ENCODE peak calls at places on chromosomes 13 and 19, in four cellular contexts. Z, I, S and C are unnamed samples.

GRCh38 chr19:58401825-58402433 is 6.5 kb downstream of the RNF225 start:
- DNase-seq in Z (no peak), I (no peak), S (no peak), C (no peak)

GRCh38 chr13:109130093-109130835 is 500.9 kb downstream of the MYO16 start:
- DNase-seq in Z (no peak), I (no peak), S (no peak), C (no peak)

GRCh38 chr13:39363393-39363792 is 239.6 kb downstream of the LHFPL6 start:
- DNase-seq in Z (no peak), I (no peak), S (no peak), C (no peak)

GRCh38 chr13:74077847-74078246 is 56.4 kb downstream of the KLF12 start:
- DNase-seq in Z (no peak), I (no peak), S (no peak), C (no peak)

GRCh38 chr19:33502991-33503790 is 18.4 kb downstream of the PEPD start:
- DNase-seq in Z (no peak), I (no peak), S (no peak), C (no peak)

GRCh38 chr19:28502879-28503734 is 709.8 kb downstream of the UQCRFS1 start:
- DNase-seq in Z (no peak), I (no peak), S (no peak), C (no peak)

GRCh38 chr19:41421314-41421713 is 5.9 kb downstream of the B3GNT8 start:
- DNase-seq in Z (no peak), I (no peak), S (no peak), C (no peak)

GRCh38 chr13:49292742-49293498 is 45.2 kb downstream of the CDADC1 start:
- DNase-seq in Z (no peak), I (no peak), S (no peak), C (peak)

GRCh38 chr13:28313579-28313978 is 175.2 kb downstream of the PAN3 start:
- DNase-seq in Z (peak), I (no peak), S (no peak), C (no peak)

GRCh38 chr19:33282036-33282686 is 20.2 kb downstream of the CEBPA start:
- DNase-seq in Z (no peak), I (no peak), S (no peak), C (no peak)

GRCh38 chr13:19958119-19959111 is at the start of gene ZMYM2:
- DNase-seq in Z (peak), I (peak), S (peak), C (peak)
- TF ChIP-seq CTCF in Z (no peak), I (no peak), S (no peak), C (no peak)

GRCh38 chr19:11890634-11891033 is 3.1 kb downstream of the ZNF69 start:
- DNase-seq in Z (no peak), I (no peak), S (no peak), C (no peak)

GRCh38 chr19:11887247-11887617 is 350 bp upstream of the ZNF69 start:
- DNase-seq in Z (peak), I (no peak), S (no peak), C (no peak)

GRCh38 chr19:11887618-11888531 is at the start of gene ZNF69:
- DNase-seq in Z (peak), I (peak), S (no peak), C (peak)
- TF ChIP-seq CTCF in Z (no peak), I (no peak), S (peak), C (no peak)

DNA sequence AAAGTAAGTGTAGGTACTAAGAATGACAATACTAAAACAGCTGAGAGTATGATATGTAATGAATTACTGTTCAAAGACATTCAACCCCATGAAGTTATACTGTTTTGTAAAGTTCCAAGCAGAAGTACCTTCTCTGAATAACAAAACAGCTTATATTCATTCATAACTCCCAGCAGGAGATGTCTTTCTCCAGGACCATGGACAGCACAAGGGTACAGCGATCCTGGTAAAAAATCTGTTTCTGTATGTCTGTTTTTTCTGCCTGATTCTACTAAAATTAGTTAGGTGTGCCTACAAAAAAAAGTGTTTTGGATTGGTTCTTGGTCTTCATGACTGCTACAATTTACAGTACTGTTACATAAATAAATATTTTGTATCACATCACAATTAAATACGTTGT is 172.5 kb upstream of the SLITRK5 start:
- DNase-seq in Z (no peak), I (no peak), S (no peak), C (no peak)
- TF ChIP-seq CTCF in Z (no peak), I (no peak), S (no peak), C (no peak)

GRCh38 chr19:48560095-48560530 is 8.1 kb downstream of the SULT2B1 start:
- DNase-seq in Z (peak), I (no peak), S (no peak), C (no peak)
- TF ChIP-seq CTCF in Z (peak), I (no peak), S (no peak), C (no peak)

GRCh38 chr19:13718733-13719132 is 45.6 kb upstream of the MRI1 start:
- DNase-seq in Z (peak), I (no peak), S (no peak), C (no peak)
- TF ChIP-seq CTCF in Z (no peak), I (no peak), S (peak), C (peak)

GRCh38 chr19:15253076-15253475 is 20.8 kb upstream of the EPHX3 start:
- DNase-seq in Z (no peak), I (no peak), S (no peak), C (no peak)

GRCh38 chr19:15251010-15251748 is 18.9 kb upstream of the EPHX3 start:
- DNase-seq in Z (no peak), I (no peak), S (no peak), C (peak)

GRCh38 chr19:15250635-15250993 is 18.4 kb upstream of the EPHX3 start:
- DNase-seq in Z (no peak), I (no peak), S (no peak), C (no peak)

GRCh38 chr19:15252398-15253018 is 20.3 kb upstream of the EPHX3 start:
- DNase-seq in Z (peak), I (no peak), S (no peak), C (peak)

DNA sequence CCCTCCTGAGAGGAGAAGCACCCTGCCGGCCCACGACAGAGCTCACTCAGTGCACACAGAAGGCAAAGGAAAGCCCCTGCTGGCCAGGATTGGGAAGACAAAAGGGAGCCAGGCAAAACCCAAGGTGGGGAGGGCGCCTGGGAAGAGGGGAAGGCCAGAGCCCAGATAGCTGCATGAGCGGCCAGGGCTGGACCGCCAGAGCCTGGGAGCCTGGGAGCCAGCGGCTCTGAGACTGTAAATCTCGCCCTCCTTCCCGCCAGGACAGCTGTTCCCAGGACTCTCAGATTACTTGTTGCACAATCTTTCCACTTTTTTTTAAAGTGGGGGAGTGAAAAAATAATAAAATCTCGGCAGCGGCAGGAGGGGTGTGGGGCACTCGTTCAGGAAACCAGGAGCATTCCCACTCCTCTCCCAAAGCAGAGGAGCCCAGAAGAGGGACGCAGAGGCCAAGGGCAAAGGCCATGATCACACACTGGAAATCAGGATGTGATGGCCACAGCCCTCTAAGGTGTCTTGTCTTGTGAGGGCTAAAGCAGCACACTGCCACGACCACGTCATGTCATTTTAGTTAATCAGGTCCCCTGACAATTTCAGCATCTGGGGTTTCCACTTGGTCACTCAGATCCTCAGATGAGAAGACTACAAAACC is 19.6 kb upstream of the EPHX3 start:
- DNase-seq in Z (peak), I (no peak), S (no peak), C (peak)
- TF ChIP-seq CTCF in Z (no peak), I (no peak), S (peak), C (peak)

GRCh38 chr13:30545320-30545719 is 72.4 kb upstream of the USPL1 start:
- DNase-seq in Z (no peak), I (no peak), S (no peak), C (no peak)

GRCh38 chr13:30552567-30552966 is 65.2 kb upstream of the USPL1 start:
- DNase-seq in Z (no peak), I (no peak), S (no peak), C (no peak)

GRCh38 chr13:30551194-30551593 is 66.5 kb upstream of the USPL1 start:
- DNase-seq in Z (no peak), I (no peak), S (no peak), C (no peak)
- TF ChIP-seq CTCF in Z (no peak), I (peak), S (peak), C (no peak)

GRCh38 chr13:108121406-108121805 is 93.9 kb downstream of the LIG4 start:
- DNase-seq in Z (no peak), I (no peak), S (no peak), C (no peak)
- TF ChIP-seq CTCF in Z (no peak), I (no peak), S (no peak), C (no peak)

GRCh38 chr19:796692-797527 is at the start of gene PTBP1:
- DNase-seq in Z (peak), I (peak), S (peak), C (peak)
- TF ChIP-seq CTCF in Z (no peak), I (no peak), S (peak), C (no peak)